ENCODE peak calls at places on chromosomes 7 and 10, in ten cellular contexts. One of them, this sample, is unnamed.

GRCh38 chr7:119377-120163 is 72.8 kb upstream of the FAM20C start:
- DNase-seq in BJ: no peak
- DNase-seq in NCI-H146: no peak
- DNase-seq in H4: no peak
- DNase-seq in stimulated activated naive CD4-positive, alpha-beta T cell: no peak
- DNase-seq in posterior vena cava: peak; percentile 85
- DNase-seq in mesendoderm: no peak
- DNase-seq in ovary: no peak
- DNase-seq in activated CD4-positive, CD25-positive, alpha-beta regulatory T cell: no peak
- DNase-seq in A172: no peak
- DNase-seq in this sample: no peak

GRCh38 chr10:65891073-65891981 is 1034.5 kb upstream of the LRRTM3 start:
- DNase-seq in BJ: no peak
- DNase-seq in NCI-H146: no peak
- DNase-seq in H4: peak; percentile 27
- DNase-seq in stimulated activated naive CD4-positive, alpha-beta T cell: no peak
- DNase-seq in posterior vena cava: no peak
- DNase-seq in mesendoderm: peak; percentile 6
- DNase-seq in ovary: no peak
- DNase-seq in activated CD4-positive, CD25-positive, alpha-beta regulatory T cell: no peak
- DNase-seq in A172: peak; percentile 54
- DNase-seq in this sample: no peak

GRCh38 chr10:71217266-71218045 is 5.1 kb downstream of the UNC5B start:
- DNase-seq in BJ: no peak
- DNase-seq in NCI-H146: peak; percentile 75
- DNase-seq in H4: no peak
- DNase-seq in stimulated activated naive CD4-positive, alpha-beta T cell: no peak
- DNase-seq in posterior vena cava: peak; percentile 84
- DNase-seq in mesendoderm: peak; percentile 90
- DNase-seq in ovary: peak; percentile 53
- DNase-seq in activated CD4-positive, CD25-positive, alpha-beta regulatory T cell: no peak
- DNase-seq in A172: peak; percentile 30
- DNase-seq in this sample: no peak

GRCh38 chr7:145175366-145175765 is 339.5 kb upstream of the TPK1 start:
- DNase-seq in BJ: no peak
- DNase-seq in NCI-H146: no peak
- DNase-seq in H4: no peak
- DNase-seq in stimulated activated naive CD4-positive, alpha-beta T cell: no peak
- DNase-seq in posterior vena cava: no peak
- DNase-seq in mesendoderm: no peak
- DNase-seq in ovary: no peak
- DNase-seq in activated CD4-positive, CD25-positive, alpha-beta regulatory T cell: no peak
- DNase-seq in A172: no peak
- DNase-seq in this sample: no peak

GRCh38 chr7:73827568-73828106 is 3.2 kb upstream of the CLDN4 start:
- DNase-seq in BJ: no peak
- DNase-seq in NCI-H146: peak; percentile 97
- DNase-seq in H4: peak; percentile 95
- DNase-seq in stimulated activated naive CD4-positive, alpha-beta T cell: no peak
- DNase-seq in posterior vena cava: no peak
- DNase-seq in mesendoderm: peak; percentile 67
- DNase-seq in ovary: no peak
- DNase-seq in activated CD4-positive, CD25-positive, alpha-beta regulatory T cell: no peak
- DNase-seq in A172: peak; percentile 92
- DNase-seq in this sample: no peak

GRCh38 chr10:88322336-88323063 is 260.6 kb downstream of the RNLS start:
- DNase-seq in BJ: no peak
- DNase-seq in NCI-H146: no peak
- DNase-seq in H4: no peak
- DNase-seq in stimulated activated naive CD4-positive, alpha-beta T cell: no peak
- DNase-seq in posterior vena cava: no peak
- DNase-seq in mesendoderm: no peak
- DNase-seq in ovary: no peak
- DNase-seq in activated CD4-positive, CD25-positive, alpha-beta regulatory T cell: no peak
- DNase-seq in A172: no peak
- DNase-seq in this sample: no peak

GRCh38 chr7:71237945-71238344 is 106.0 kb downstream of the GALNT17 start:
- DNase-seq in BJ: no peak
- DNase-seq in NCI-H146: no peak
- DNase-seq in H4: peak; percentile 66
- DNase-seq in stimulated activated naive CD4-positive, alpha-beta T cell: no peak
- DNase-seq in posterior vena cava: no peak
- DNase-seq in mesendoderm: peak; percentile 80
- DNase-seq in ovary: peak; percentile 39
- DNase-seq in activated CD4-positive, CD25-positive, alpha-beta regulatory T cell: no peak
- DNase-seq in A172: no peak
- DNase-seq in this sample: no peak

GRCh38 chr10:124221356-124222297 is 128.2 kb upstream of the CHST15 start:
- DNase-seq in BJ: no peak
- DNase-seq in NCI-H146: no peak
- DNase-seq in H4: peak; percentile 61
- DNase-seq in stimulated activated naive CD4-positive, alpha-beta T cell: no peak
- DNase-seq in posterior vena cava: no peak
- DNase-seq in mesendoderm: peak; percentile 81
- DNase-seq in ovary: no peak
- DNase-seq in activated CD4-positive, CD25-positive, alpha-beta regulatory T cell: no peak
- DNase-seq in A172: peak; percentile 64
- DNase-seq in this sample: no peak

GRCh38 chr10:113059001-113059780 is 109.1 kb downstream of the TCF7L2 start:
- DNase-seq in BJ: peak; percentile 47
- DNase-seq in NCI-H146: no peak
- DNase-seq in H4: peak; percentile 64
- DNase-seq in stimulated activated naive CD4-positive, alpha-beta T cell: no peak
- DNase-seq in posterior vena cava: no peak
- DNase-seq in mesendoderm: peak; percentile 16
- DNase-seq in ovary: peak; percentile 69
- DNase-seq in activated CD4-positive, CD25-positive, alpha-beta regulatory T cell: no peak
- DNase-seq in A172: no peak
- DNase-seq in this sample: no peak

GRCh38 chr10:114279886-114280644 is 41.0 kb downstream of the VWA2 start:
- DNase-seq in BJ: no peak
- DNase-seq in NCI-H146: no peak
- DNase-seq in H4: no peak
- DNase-seq in stimulated activated naive CD4-positive, alpha-beta T cell: no peak
- DNase-seq in posterior vena cava: peak; percentile 29
- DNase-seq in mesendoderm: no peak
- DNase-seq in ovary: no peak
- DNase-seq in activated CD4-positive, CD25-positive, alpha-beta regulatory T cell: no peak
- DNase-seq in A172: no peak
- DNase-seq in this sample: no peak

GRCh38 chr7:40299097-40299496 is 164.3 kb downstream of the SUGCT start:
- DNase-seq in BJ: peak; percentile 88
- DNase-seq in NCI-H146: no peak
- DNase-seq in H4: peak; percentile 94
- DNase-seq in stimulated activated naive CD4-positive, alpha-beta T cell: no peak
- DNase-seq in posterior vena cava: no peak
- DNase-seq in mesendoderm: peak; percentile 50
- DNase-seq in ovary: no peak
- DNase-seq in activated CD4-positive, CD25-positive, alpha-beta regulatory T cell: no peak
- DNase-seq in A172: peak; percentile 98
- DNase-seq in this sample: no peak